ENCODE peak calls at places on chromosomes 11 and 22, in four cellular contexts. V, C, R and J are unnamed samples. For H3K4me1, the result is how much of the 10 kb centered on the place peaks cover.

GRCh38 chr22:19984201-19984753 is 32.3 kb downstream of the ARVCF start:
- DNase-seq in C (peak), R (peak), V (no peak), J (no peak)

GRCh38 chr11:93041682-93042081 is 72.2 kb downstream of the MTNR1B start:
- DNase-seq in V (no peak), C (no peak), R (no peak), J (no peak)

GRCh38 chr11:81644239-81644840 is 1089.3 kb downstream of the FAM181B start:
- DNase-seq in C (peak), V (peak), R (peak), J (peak)

GRCh38 chr11:44916797-44917196 is 33.9 kb downstream of the TP53I11 start:
- DNase-seq in R (peak), C (no peak), V (no peak), J (no peak)

GRCh38 chr22:30922151-30922611 is 46.4 kb downstream of the MORC2 start:
- DNase-seq in C (no peak), R (peak), V (peak), J (peak)

GRCh38 chr22:39283312-39284141 is 35.9 kb downstream of the RPL3 start:
- DNase-seq in V (no peak), R (peak), C (peak), J (no peak)

GRCh38 chr22:42076764-42077485 is 2.6 kb upstream of the SMDT1 start:
- DNase-seq in R (no peak), V (peak), C (no peak), J (no peak)

GRCh38 chr11:132064987-132065620 is 694.7 kb downstream of the NTM start:
- DNase-seq in V (peak), C (no peak), R (no peak), J (no peak)

GRCh38 chr11:34595391-34595790 is 25.5 kb upstream of the EHF start:
- DNase-seq in C (no peak), V (no peak), R (no peak), J (no peak)

DNA sequence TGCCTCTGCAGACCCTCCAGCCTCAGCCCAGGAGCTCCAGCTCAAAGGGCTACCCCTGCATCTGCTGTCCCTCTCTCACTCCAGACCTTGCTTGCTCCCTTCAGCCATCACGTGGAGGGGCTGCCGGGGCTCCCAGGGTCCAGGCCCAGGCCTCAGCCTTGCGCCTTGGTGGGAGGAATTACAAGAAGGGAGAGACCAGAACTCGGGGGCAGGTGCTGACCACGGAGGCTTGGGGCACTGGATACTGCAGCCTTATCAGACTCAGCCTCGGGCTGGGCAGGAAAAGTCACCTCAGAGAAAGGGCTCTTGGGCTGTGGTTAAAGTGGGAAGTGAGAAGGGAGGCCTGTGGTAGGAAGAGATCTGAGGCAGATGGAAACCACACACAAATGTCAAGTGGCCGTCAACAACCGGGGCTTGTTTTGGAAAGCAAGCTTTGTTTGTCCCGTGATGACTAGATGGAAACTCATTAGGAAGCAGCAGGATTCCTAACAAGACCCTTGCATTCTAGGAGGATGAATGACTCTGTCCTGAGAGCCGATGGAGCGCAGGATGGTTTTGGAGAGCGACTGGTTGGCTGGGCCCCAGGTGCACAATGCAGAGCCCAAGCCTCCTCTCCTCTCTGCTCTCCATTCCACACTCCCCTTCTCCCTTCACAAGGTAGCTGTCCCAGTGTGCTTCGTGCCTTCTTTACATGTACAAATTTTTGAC is 1321.7 kb downstream of the TBC1D22A start:
- DNase-seq in R (no peak), C (no peak), V (no peak), J (no peak)
- H3K4me3 ChIP-seq in R (no peak), C (no peak), V (no peak), J (no peak)

DNA sequence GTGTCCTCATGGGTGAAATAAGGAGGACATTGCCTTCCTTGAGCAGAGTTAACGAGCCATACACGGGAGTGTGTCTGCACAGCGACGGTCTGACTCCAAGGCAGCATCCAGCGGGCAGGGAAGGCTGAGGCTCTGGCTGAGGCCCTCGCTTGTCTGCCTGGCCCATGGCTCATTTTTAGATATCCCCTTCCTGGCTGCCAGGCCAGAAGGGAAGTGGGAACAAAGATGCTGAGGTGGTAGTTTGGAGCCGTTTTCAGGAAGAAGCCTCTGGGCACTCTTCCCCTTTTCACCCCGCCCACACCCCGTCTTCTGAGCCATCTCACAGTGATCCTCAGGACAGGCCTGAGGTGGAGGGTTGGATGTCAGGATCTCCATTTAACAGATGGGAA is 3.0 kb upstream of the SLCO2B1 start:
- DNase-seq in R (peak), C (no peak), V (no peak), J (no peak)
- H3K4me1 ChIP-seq in R (under half), C (under half), V (under half), J (half or more)

GRCh38 chr11:19209617-19210016 is 7.8 kb upstream of the CSRP3 start:
- DNase-seq in C (no peak), R (no peak), V (no peak), J (peak)
- TF ChIP-seq CTCF in C (no peak), R (no peak), V (no peak), J (no peak)

DNA sequence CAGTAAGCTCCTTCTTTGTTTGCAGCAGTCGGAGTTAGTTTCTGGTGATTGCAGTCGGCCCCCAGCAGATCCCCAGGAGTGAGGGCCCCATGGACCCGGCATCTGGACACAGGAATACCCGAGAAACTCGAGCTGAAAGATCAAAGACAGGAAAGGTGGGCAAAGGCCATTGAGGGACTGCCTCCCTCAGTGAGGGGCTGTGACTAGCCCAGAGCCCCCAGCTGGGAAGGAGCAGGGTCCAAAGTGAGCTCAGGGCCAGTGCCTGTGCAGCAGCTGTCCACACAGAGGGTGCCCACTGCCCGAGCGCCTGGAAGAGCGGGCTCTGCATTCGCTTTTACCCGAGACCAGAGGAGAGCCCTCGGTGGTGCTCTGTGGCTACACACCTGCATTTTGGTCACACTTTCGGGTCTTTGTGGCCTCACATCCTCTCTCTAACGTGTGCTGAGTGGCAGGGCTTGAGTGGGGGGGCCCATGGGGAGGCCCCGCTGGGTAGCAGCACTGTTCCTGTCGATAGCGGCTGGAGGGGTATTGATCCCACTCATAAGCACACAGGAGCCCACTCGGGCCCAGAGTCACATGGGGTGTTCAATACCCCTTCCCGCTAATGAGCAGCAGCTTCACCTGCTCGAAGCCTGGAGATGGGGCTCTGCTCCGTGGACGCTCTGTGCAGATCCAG is 532.9 kb downstream of the TBC1D22A start:
- DNase-seq in R (no peak), C (no peak), V (peak), J (no peak)
- H3K4me3 ChIP-seq in R (no peak), C (no peak), V (no peak), J (no peak)

GRCh38 chr11:31808721-31809542 is 2.2 kb downstream of the PAX6 start:
- DNase-seq in R (no peak), C (peak), V (no peak), J (no peak)
- H3K4me1 ChIP-seq in R (under half), C (under half), V (under half), J (under half)